ENCODE peak calls at places on chromosomes 2 and 18, in seven cellular contexts. B is HCT116, X is esophagus squamous epithelium, A is erythroblast, R is ovary, S is gastrocnemius medialis, Y is heart left ventricle. N is an unnamed sample.

GRCh38 chr18:40110455-40110854 is 1844.6 kb upstream of the PIK3C3 start:
- DNase-seq in X (no peak), B (no peak), A (no peak), S (no peak), Y (no peak), R (no peak), N (no peak)

GRCh38 chr2:102109016-102109415 is 33.5 kb upstream of the IL1R1 start:
- DNase-seq in S (no peak), B (no peak), R (no peak), X (no peak), A (no peak), Y (no peak), N (no peak)

GRCh38 chr2:211161236-211161635 is 604.8 kb downstream of the CPS1 start:
- DNase-seq in B (no peak), X (no peak), A (no peak), S (no peak), Y (no peak), R (no peak), N (no peak)

GRCh38 chr18:60891936-60892335 is 441.3 kb upstream of the CDH20 start:
- DNase-seq in A (no peak), B (no peak), X (no peak), Y (no peak), R (no peak), S (no peak), N (no peak)

GRCh38 chr2:162475661-162476060 is 131.7 kb downstream of the GCA start:
- DNase-seq in B (no peak), S (peak), A (no peak), R (no peak), Y (no peak), X (no peak), N (no peak)

GRCh38 chr2:171595896-171596295 is 73.6 kb downstream of the CYBRD1 start:
- DNase-seq in R (no peak), Y (no peak), X (no peak), S (no peak), B (no peak), A (no peak), N (peak)

GRCh38 chr2:26591619-26592505 is 49.3 kb downstream of the CIB4 start:
- DNase-seq in X (no peak), B (no peak), A (no peak), S (peak), Y (no peak), R (no peak), N (no peak)

GRCh38 chr2:60148717-60149116 is 404.7 kb downstream of the BCL11A start:
- DNase-seq in S (no peak), R (no peak), Y (no peak), A (no peak), B (no peak), X (no peak), N (no peak)

GRCh38 chr2:30316408-30316807 is 85.1 kb downstream of the LBH start:
- DNase-seq in Y (no peak), S (no peak), B (no peak), R (no peak), A (no peak), X (no peak), N (no peak)

GRCh38 chr18:24432618-24433017 is 6.1 kb downstream of the IMPACT start:
- DNase-seq in S (no peak), X (no peak), B (no peak), A (no peak), R (no peak), Y (no peak), N (no peak)

GRCh38 chr2:96882906-96883305 is 13.0 kb upstream of the SEMA4C start:
- DNase-seq in Y (no peak), A (no peak), R (no peak), X (no peak), B (no peak), S (no peak), N (no peak)

GRCh38 chr2:127011796-127012195 is 95.2 kb downstream of the BIN1 start:
- DNase-seq in B (no peak), S (no peak), R (no peak), A (no peak), X (no peak), Y (no peak), N (no peak)

GRCh38 chr2:206289391-206289790 is 14.9 kb downstream of the ZDBF2 start:
- DNase-seq in X (no peak), S (no peak), R (no peak), B (no peak), Y (no peak), A (no peak), N (no peak)

GRCh38 chr2:42367835-42368234 is 6.8 kb upstream of the COX7A2L start:
- DNase-seq in A (no peak), S (no peak), B (no peak), X (no peak), R (no peak), Y (no peak), N (no peak)

GRCh38 chr2:196331143-196331542 is 159.8 kb upstream of the STK17B start:
- DNase-seq in R (no peak), A (peak), S (no peak), X (no peak), B (no peak), Y (peak), N (peak)

GRCh38 chr18:7974200-7974874 is 407.2 kb downstream of the PTPRM start:
- DNase-seq in R (no peak), A (no peak), B (no peak), S (peak), Y (no peak), X (no peak), N (no peak)

GRCh38 chr18:2792395-2792794 is 54.4 kb upstream of the EMILIN2 start:
- DNase-seq in Y (no peak), X (no peak), R (no peak), A (no peak), S (no peak), B (no peak), N (no peak)

GRCh38 chr2:196453613-196454047 is 185.9 kb upstream of the CCDC150 start:
- DNase-seq in B (peak), A (peak), R (peak), S (no peak), Y (peak), X (no peak), N (peak)

GRCh38 chr2:197121756-197122385 is 188.7 kb downstream of the ANKRD44 start:
- DNase-seq in A (no peak), Y (no peak), S (no peak), B (no peak), X (no peak), R (no peak), N (no peak)

GRCh38 chr2:189232759-189233406 is 53.3 kb upstream of the COL5A2 start:
- DNase-seq in Y (no peak), X (no peak), B (no peak), A (no peak), S (no peak), R (no peak), N (no peak)

GRCh38 chr2:19068206-19068605 is 290.2 kb downstream of the OSR1 start:
- DNase-seq in B (no peak), R (no peak), X (no peak), Y (no peak), S (no peak), A (no peak), N (no peak)

GRCh38 chr2:113216321-113216720 is 42.5 kb downstream of the PSD4 start:
- DNase-seq in R (no peak), X (no peak), Y (no peak), B (no peak), A (no peak), S (no peak), N (no peak)

GRCh38 chr2:113214141-113214540 is 40.4 kb downstream of the PSD4 start:
- DNase-seq in Y (no peak), X (no peak), S (no peak), A (no peak), R (no peak), B (no peak), N (no peak)

GRCh38 chr2:113211226-113212105 is 37.7 kb downstream of the PSD4 start:
- DNase-seq in R (peak), A (no peak), B (peak), Y (no peak), X (no peak), S (peak), N (peak)

GRCh38 chr2:113212245-113213060 is 38.7 kb downstream of the PSD4 start:
- DNase-seq in X (no peak), R (peak), S (peak), B (no peak), A (no peak), Y (peak), N (no peak)

DNA sequence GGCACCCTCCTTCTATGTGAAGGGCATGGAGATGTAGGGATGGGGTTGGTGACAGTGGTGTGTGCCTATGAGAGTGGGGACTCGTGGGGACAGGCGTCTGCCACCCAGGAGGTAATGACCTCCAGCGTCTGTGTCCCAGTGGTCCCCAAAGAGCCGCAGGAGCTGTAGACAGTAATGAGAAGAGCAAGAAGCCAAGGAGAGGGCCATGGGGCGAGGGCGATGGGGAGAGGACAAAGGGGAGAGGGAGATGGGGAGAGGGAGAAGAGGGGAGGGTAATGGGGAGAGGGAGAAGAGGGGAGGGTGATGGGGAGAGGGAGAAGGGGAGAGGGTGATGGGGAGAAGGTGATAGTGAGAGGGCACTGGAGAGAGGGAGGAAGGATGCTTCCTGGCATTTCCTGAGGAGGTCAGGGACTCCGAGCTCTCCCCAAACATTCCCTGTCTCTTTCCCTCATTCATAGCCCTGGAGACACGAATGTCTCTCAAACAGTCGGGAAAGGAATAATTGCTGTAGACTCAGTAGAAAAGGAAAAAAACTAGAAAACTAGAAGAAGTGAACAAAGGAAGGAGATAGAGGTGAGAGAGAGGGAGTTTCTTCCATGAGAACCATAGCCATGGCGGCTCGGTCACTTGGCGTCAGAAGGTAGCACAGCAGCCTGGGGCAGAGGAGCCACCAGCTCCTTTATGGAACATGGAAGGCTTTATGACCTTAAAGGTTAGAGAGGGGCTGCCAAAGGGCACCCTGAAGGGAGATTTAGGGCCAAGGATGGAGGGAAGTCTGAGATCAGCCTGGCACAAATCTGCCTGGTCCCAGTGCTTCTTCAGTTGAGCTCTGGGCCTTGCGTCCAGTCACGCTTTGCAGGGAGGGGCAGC is 39.5 kb downstream of the PSD4 start:
- DNase-seq in A (no peak), X (no peak), S (no peak), B (no peak), R (no peak), Y (no peak), N (no peak)
- TF ChIP-seq POLR2A in A (no peak), X (no peak), S (no peak), B (no peak), R (no peak), Y (no peak), N (no peak)

GRCh38 chr18:31687016-31687415 is 2.6 kb upstream of the B4GALT6 start:
- DNase-seq in R (no peak), Y (no peak), S (no peak), B (no peak), X (no peak), A (peak), N (no peak)

GRCh38 chr18:31683968-31684278 is 458 bp downstream of the B4GALT6 start:
- DNase-seq in R (no peak), X (no peak), Y (no peak), S (no peak), A (no peak), B (no peak), N (no peak)

GRCh38 chr18:31684279-31685096 is at the start of gene B4GALT6:
- DNase-seq in A (peak), S (no peak), B (no peak), Y (peak), X (no peak), R (no peak), N (peak)

GRCh38 chr18:31686572-31686971 is 2.2 kb upstream of the B4GALT6 start:
- DNase-seq in X (no peak), Y (no peak), A (no peak), R (no peak), S (no peak), B (no peak), N (no peak)

GRCh38 chr18:31685097-31686082 is 1.0 kb upstream of the B4GALT6 start:
- DNase-seq in S (peak), R (peak), X (no peak), Y (peak), A (peak), B (peak), N (peak)
- TF ChIP-seq POLR2A in S (peak), R (no peak), X (peak), Y (no peak), A (peak), B (no peak), N (no peak)

GRCh38 chr2:105494683-105495425 is 96.0 kb upstream of the FHL2 start:
- DNase-seq in R (no peak), X (no peak), A (peak), B (no peak), S (no peak), Y (peak), N (no peak)

GRCh38 chr2:105497094-105497493 is 98.2 kb upstream of the FHL2 start:
- DNase-seq in R (no peak), X (no peak), S (no peak), Y (no peak), A (no peak), B (no peak), N (no peak)

GRCh38 chr2:105490956-105491355 is 92.1 kb upstream of the FHL2 start:
- DNase-seq in B (no peak), Y (no peak), A (no peak), R (no peak), S (no peak), X (no peak), N (no peak)

GRCh38 chr2:105498281-105498846 is 99.5 kb upstream of the FHL2 start:
- DNase-seq in Y (peak), B (no peak), R (no peak), S (peak), X (no peak), A (no peak), N (no peak)

GRCh38 chr2:105496271-105496670 is 97.4 kb upstream of the FHL2 start:
- DNase-seq in A (no peak), R (no peak), Y (peak), S (peak), B (no peak), X (no peak), N (no peak)
- TF ChIP-seq POLR2A in A (no peak), R (no peak), Y (no peak), S (no peak), B (no peak), X (no peak), N (no peak)

DNA sequence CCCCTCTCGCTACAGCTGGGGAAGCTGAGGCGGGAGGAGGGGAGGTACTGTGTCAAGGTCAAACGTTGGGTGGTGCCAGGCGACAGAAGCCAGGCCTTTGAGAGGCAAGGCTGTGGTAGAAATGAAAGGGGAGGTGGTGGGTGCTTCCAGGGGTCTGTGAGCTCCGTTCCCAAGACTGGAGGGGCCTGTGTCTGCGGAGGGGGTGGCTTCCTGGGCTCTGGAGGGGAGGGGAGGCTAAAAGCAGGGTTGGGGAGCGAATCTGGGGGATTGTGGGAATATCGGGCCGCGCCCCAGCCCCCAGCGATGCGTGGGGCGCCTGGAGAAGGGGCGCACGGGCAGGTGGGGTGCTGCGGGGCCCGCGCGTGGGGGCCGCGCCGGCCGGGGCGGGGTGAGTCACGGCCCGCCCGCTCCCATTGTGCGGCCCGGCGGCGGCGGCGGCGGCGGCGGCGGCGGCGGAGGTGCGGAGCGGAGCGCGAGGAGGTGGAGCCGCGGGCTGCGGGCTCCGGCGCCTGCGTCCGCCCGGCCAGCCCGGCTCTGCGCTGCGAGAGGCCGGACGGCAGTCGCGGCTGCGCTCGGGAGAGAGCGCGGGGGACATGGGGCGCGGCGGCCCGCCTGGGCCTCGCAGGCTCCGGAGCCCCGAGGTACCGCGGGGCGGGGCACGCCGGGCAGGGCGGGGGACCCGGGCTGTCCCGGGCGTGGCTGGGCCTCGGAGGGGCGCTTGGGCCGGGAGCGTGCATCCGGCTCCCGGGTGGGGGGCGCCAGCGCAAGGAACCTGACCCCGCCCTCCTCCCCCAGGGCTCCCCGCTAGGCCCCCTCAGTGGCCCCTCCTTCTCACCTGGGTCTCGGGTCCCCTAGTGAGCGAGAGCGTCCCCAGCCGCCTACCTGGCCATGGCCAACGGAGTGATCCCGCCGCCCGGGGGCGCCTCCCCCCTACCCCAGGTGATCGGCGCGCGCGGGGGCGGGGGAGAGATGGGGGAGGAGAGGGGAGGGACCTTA is at the start of gene SLC4A3:
- DNase-seq in A (no peak), R (peak), B (no peak), Y (no peak), S (no peak), X (no peak), N (peak)
- TF ChIP-seq POLR2A in A (no peak), R (no peak), B (peak), Y (no peak), S (no peak), X (no peak), N (peak)

GRCh38 chr18:35580748-35581534 is 599 bp upstream of the GALNT1 start:
- DNase-seq in X (peak), B (no peak), A (peak), R (peak), Y (peak), S (peak), N (peak)
- TF ChIP-seq POLR2A in X (no peak), B (no peak), A (peak), R (no peak), Y (no peak), S (peak), N (peak)

DNA sequence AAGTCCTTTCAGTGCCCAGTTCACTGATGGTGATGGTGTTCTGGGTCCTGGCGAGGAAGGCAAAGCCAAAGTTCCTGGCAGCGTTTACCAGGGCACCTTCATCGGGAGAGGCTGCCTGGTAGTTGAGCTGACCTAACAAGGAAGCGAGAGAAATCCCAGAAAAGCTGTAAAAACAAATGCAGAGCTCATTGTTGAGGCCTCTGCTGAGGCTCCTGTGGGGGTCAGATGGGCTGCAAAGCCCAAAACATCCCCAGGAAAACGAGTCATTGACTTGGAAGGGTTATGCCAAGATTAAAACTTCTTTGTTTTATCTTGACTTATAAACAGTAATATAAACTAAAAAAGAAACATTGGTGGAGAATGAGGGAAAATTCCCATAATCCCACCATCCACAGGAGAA is 53.3 kb upstream of the NARS1 start:
- DNase-seq in S (no peak), A (no peak), Y (no peak), B (no peak), X (no peak), R (no peak), N (no peak)
- TF ChIP-seq POLR2A in S (no peak), A (no peak), Y (no peak), B (no peak), X (no peak), R (no peak), N (no peak)

DNA sequence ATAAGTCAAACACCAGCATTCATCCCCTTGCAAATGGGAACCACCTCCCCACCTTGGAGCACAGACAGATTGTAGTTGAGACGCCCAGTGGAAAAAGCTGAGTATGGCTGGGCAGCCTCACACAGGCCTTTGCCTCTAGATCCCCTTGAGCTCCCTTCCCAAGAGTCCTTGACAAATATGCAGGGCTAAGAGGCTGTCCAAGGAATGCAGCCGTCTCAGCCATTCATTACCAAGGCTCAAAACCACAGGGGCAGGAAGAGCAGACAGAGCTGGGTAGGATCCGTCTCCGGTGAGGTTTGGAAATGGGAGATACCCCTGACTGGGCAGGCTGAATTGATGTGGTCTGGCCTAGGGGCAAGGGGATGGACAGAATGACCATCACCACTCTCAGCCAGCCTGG is 557.1 kb downstream of the TNS1 start:
- DNase-seq in R (no peak), B (no peak), S (no peak), X (no peak), A (no peak), Y (no peak), N (no peak)
- TF ChIP-seq POLR2A in R (no peak), B (no peak), S (no peak), X (no peak), A (no peak), Y (no peak), N (no peak)

DNA sequence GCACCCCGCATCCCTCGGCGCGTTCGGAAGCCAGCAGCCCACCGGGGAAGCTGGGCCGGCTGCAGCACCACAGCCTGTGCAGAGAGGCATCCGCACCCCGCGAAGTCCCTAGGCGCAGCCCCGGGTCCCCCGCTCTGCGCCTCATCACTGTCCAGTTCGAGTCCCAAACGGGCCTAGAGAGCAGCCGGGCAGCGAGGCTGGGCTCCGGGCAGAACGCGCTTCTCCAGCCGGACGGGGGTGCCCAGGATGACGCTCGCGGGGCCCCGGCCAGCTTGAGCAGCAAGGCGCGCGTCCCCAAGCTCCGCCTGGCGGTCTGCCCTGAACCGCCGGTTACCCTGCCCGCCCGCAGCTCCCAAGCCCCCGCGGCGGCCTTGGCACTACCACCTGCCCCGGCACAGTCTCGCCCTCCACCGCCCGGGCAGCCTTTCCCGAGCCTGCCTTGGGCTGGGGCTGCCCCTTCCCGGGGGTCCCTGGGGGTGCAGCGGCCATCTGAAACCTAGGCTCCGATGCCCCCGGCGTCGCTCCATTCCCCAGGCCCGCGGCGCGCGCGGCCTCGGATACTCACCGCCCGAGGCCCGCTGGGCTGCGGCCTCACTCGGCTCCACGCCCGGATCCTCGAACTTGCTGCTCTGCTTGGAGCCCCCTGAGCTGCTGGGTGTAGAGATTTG is 600 bp downstream of the SLC16A14 start:
- DNase-seq in B (no peak), R (peak), Y (peak), A (peak), S (no peak), X (no peak), N (peak)
- TF ChIP-seq POLR2A in B (no peak), R (no peak), Y (no peak), A (no peak), S (no peak), X (no peak), N (no peak)

N was measured in H54.